ENCODE peak calls at places on chromosomes 6 and 20, in seven cellular contexts. One of them, this sample, is unnamed.

GRCh38 chr20:44832724-44833123 is 22.4 kb upstream of the RIMS4 start:
- DNase-seq in H1: no peak
- DNase-seq in GM12878: no peak
- DNase-seq in SK-N-SH: no peak
- DNase-seq in HCT116: peak
- DNase-seq in K562: no peak
- DNase-seq in HepG2: no peak
- DNase-seq in this sample: no peak

GRCh38 chr6:137217801-137218472 is 1.2 kb downstream of the IFNGR1 start:
- DNase-seq in H1: no peak
- DNase-seq in HCT116: no peak
- DNase-seq in SK-N-SH: no peak
- DNase-seq in HepG2: peak
- DNase-seq in GM12878: no peak
- DNase-seq in K562: peak
- DNase-seq in this sample: no peak

GRCh38 chr6:139376604-139377218 is 2.3 kb upstream of the CITED2 start:
- DNase-seq in GM12878: no peak
- DNase-seq in K562: no peak
- DNase-seq in SK-N-SH: no peak
- DNase-seq in H1: no peak
- DNase-seq in HepG2: peak
- DNase-seq in HCT116: no peak
- DNase-seq in this sample: no peak

GRCh38 chr6:168713839-168714238 is 272.9 kb downstream of the SMOC2 start:
- DNase-seq in SK-N-SH: peak
- DNase-seq in HepG2: peak
- DNase-seq in H1: no peak
- DNase-seq in K562: peak
- DNase-seq in HCT116: peak
- DNase-seq in GM12878: no peak
- DNase-seq in this sample: no peak

GRCh38 chr6:89830385-89830809 is 717 bp downstream of the CASP8AP2 start:
- DNase-seq in SK-N-SH: peak
- DNase-seq in HCT116: no peak
- DNase-seq in GM12878: no peak
- DNase-seq in HepG2: no peak
- DNase-seq in H1: no peak
- DNase-seq in K562: no peak
- DNase-seq in this sample: no peak

GRCh38 chr6:143528164-143528811 is 16.8 kb upstream of the FUCA2 start:
- DNase-seq in HCT116: no peak
- DNase-seq in SK-N-SH: no peak
- DNase-seq in GM12878: no peak
- DNase-seq in HepG2: no peak
- DNase-seq in H1: no peak
- DNase-seq in K562: no peak
- DNase-seq in this sample: no peak

GRCh38 chr6:33620584-33621395 is at the start of gene ITPR3:
- DNase-seq in H1: no peak
- DNase-seq in HepG2: no peak
- DNase-seq in HCT116: peak
- DNase-seq in SK-N-SH: peak
- DNase-seq in GM12878: peak
- DNase-seq in K562: peak
- DNase-seq in this sample: no peak

GRCh38 chr20:16563066-16563806 is 10.0 kb downstream of the KIF16B start:
- DNase-seq in GM12878: no peak
- DNase-seq in SK-N-SH: no peak
- DNase-seq in K562: no peak
- DNase-seq in HepG2: no peak
- DNase-seq in H1: no peak
- DNase-seq in HCT116: no peak
- DNase-seq in this sample: no peak

GRCh38 chr20:61173966-61174725 is 77.9 kb upstream of the CDH4 start:
- DNase-seq in H1: no peak
- DNase-seq in HCT116: no peak
- DNase-seq in GM12878: no peak
- DNase-seq in K562: no peak
- DNase-seq in SK-N-SH: no peak
- DNase-seq in HepG2: no peak
- DNase-seq in this sample: no peak

GRCh38 chr6:116406678-116407345 is 36.1 kb downstream of the DSE start:
- DNase-seq in H1: no peak
- DNase-seq in GM12878: no peak
- DNase-seq in HCT116: no peak
- DNase-seq in HepG2: no peak
- DNase-seq in SK-N-SH: no peak
- DNase-seq in K562: no peak
- DNase-seq in this sample: no peak

GRCh38 chr6:27020553-27020880 is 227.0 kb upstream of the PRSS16 start:
- DNase-seq in GM12878: no peak
- DNase-seq in SK-N-SH: no peak
- DNase-seq in H1: no peak
- DNase-seq in K562: no peak
- DNase-seq in HepG2: no peak
- DNase-seq in HCT116: no peak
- DNase-seq in this sample: no peak
- H3K4me3 ChIP-seq in GM12878: peak
- H3K4me3 ChIP-seq in SK-N-SH: peak
- H3K4me3 ChIP-seq in H1: peak
- H3K4me3 ChIP-seq in K562: peak
- H3K4me3 ChIP-seq in HepG2: no peak
- H3K4me3 ChIP-seq in HCT116: peak
- H3K4me3 ChIP-seq in this sample: peak

GRCh38 chr20:33160681-33161080 is 7.3 kb upstream of the BPIFA2 start:
- DNase-seq in HCT116: no peak
- DNase-seq in H1: no peak
- DNase-seq in K562: no peak
- DNase-seq in SK-N-SH: no peak
- DNase-seq in GM12878: no peak
- DNase-seq in HepG2: no peak
- DNase-seq in this sample: no peak

GRCh38 chr20:33164763-33165095 is 3.2 kb upstream of the BPIFA2 start:
- DNase-seq in HepG2: no peak
- DNase-seq in SK-N-SH: no peak
- DNase-seq in HCT116: no peak
- DNase-seq in H1: no peak
- DNase-seq in K562: no peak
- DNase-seq in GM12878: no peak
- DNase-seq in this sample: no peak

GRCh38 chr20:33163856-33164762 is 3.9 kb upstream of the BPIFA2 start:
- DNase-seq in SK-N-SH: no peak
- DNase-seq in H1: no peak
- DNase-seq in HepG2: no peak
- DNase-seq in K562: no peak
- DNase-seq in HCT116: no peak
- DNase-seq in GM12878: no peak
- DNase-seq in this sample: no peak

GRCh38 chr20:33162753-33163152 is 5.2 kb upstream of the BPIFA2 start:
- DNase-seq in HepG2: no peak
- DNase-seq in HCT116: no peak
- DNase-seq in SK-N-SH: no peak
- DNase-seq in GM12878: no peak
- DNase-seq in H1: no peak
- DNase-seq in K562: no peak
- DNase-seq in this sample: no peak

DNA sequence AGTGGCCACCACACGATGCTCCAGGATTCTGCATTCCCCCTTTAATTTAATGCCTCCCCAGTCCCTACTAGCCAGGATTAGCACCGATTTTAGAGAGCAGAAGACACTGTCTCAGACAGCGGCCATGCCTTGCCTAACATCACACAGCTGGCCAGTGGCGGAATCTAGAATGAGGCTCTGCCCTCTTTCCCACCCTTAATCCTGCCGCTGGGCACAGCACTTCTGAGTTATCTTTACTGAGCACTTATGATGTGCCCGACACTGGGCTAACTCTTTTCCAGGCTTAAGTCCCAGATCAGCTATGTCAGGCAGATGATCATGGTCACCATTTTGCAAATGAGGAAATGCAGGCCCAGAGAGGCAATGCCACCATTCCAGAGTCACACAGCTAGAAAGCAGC is 5.6 kb upstream of the BPIFA2 start:
- DNase-seq in SK-N-SH: no peak
- DNase-seq in GM12878: no peak
- DNase-seq in H1: no peak
- DNase-seq in K562: no peak
- DNase-seq in HCT116: no peak
- DNase-seq in HepG2: no peak
- DNase-seq in this sample: no peak
- TF ChIP-seq SIN3A in SK-N-SH: no peak
- TF ChIP-seq SIN3A in GM12878: no peak
- TF ChIP-seq SIN3A in H1: no peak
- TF ChIP-seq SIN3A in K562: no peak
- TF ChIP-seq SIN3A in HCT116: no peak
- TF ChIP-seq SIN3A in HepG2: no peak
- TF ChIP-seq SIN3A in this sample: no peak

DNA sequence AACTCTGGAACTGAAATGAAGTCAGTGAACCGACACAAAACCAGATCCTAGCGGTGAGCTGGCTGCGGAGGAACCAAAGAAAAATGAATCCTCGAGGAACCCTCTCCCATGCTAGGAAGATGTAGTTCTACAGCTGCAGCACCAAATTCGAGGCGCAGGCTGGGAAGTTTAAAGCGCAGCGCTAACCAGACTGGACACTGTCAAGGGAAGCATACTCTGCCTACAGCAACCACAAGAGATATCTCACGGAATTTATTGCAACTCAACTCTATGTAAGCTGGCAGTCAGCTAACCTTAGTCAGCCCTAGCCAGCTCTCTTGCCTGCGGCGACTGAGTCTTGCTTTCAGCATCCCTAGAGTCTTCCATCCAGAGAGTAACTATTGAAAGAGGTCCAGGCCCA is 3.7 kb upstream of the HTR1B start:
- DNase-seq in H1: no peak
- DNase-seq in HepG2: no peak
- DNase-seq in GM12878: no peak
- DNase-seq in HCT116: no peak
- DNase-seq in K562: no peak
- DNase-seq in SK-N-SH: no peak
- DNase-seq in this sample: no peak
- H3K4me3 ChIP-seq in H1: peak
- H3K4me3 ChIP-seq in HepG2: no peak
- H3K4me3 ChIP-seq in GM12878: peak
- H3K4me3 ChIP-seq in HCT116: no peak
- H3K4me3 ChIP-seq in K562: no peak
- H3K4me3 ChIP-seq in SK-N-SH: peak
- H3K4me3 ChIP-seq in this sample: peak

GRCh38 chr20:56414842-56415765 is 3.0 kb downstream of the CASS4 start:
- DNase-seq in K562: peak
- DNase-seq in HepG2: no peak
- DNase-seq in SK-N-SH: no peak
- DNase-seq in HCT116: no peak
- DNase-seq in GM12878: no peak
- DNase-seq in H1: no peak
- DNase-seq in this sample: no peak
- TF ChIP-seq SIN3A in K562: no peak
- TF ChIP-seq SIN3A in HepG2: no peak
- TF ChIP-seq SIN3A in SK-N-SH: no peak
- TF ChIP-seq SIN3A in HCT116: no peak
- TF ChIP-seq SIN3A in GM12878: no peak
- TF ChIP-seq SIN3A in H1: no peak
- TF ChIP-seq SIN3A in this sample: no peak

This sample was measured in Panc1.